ENCODE peak calls at places on chromosome 1, in nine cellular contexts. R is Peyer's patch; M is HepG2; P is mesendoderm; L is left ventricle myocardium inferior; T is IMR-90; W is GM23248; B is H9; O is naive thymus-derived CD4-positive, alpha-beta T cell. G is an unnamed sample.
A peak's percentile ranks its signal among the peaks of the same experiment; 100 is the strongest.

GRCh38 chr1:170734412-170735175 is 70.7 kb downstream of the PRRX1 start:
- DNase-seq in R (no peak), P (peak; percentile 13), O (no peak), M (no peak), W (peak; percentile 64), L (no peak), B (no peak), T (peak; percentile 74), G (no peak)

GRCh38 chr1:102724741-102725140 is 383.6 kb downstream of the COL11A1 start:
- DNase-seq in L (no peak), R (no peak), O (no peak), P (no peak), W (no peak), B (no peak), T (no peak), M (no peak), G (no peak)

GRCh38 chr1:25543425-25544242 is at the start of gene LDLRAP1:
- DNase-seq in B (peak; percentile 86), P (peak; percentile 81), M (peak; percentile 37), L (peak; percentile 78), O (peak; percentile 42), R (peak; percentile 89), W (peak; percentile 87), T (peak; percentile 62), G (peak; percentile 81)

GRCh38 chr1:35557118-35557610 is at the start of gene KIAA0319L:
- DNase-seq in L (peak; percentile 90), T (peak; percentile 37), W (peak; percentile 90), B (peak; percentile 93), P (no peak), R (peak; percentile 94), M (peak; percentile 60), O (no peak), G (peak; percentile 94)

GRCh38 chr1:3530931-3531818 is 76.7 kb downstream of the ARHGEF16 start:
- DNase-seq in L (peak; percentile 82), T (peak; percentile 19), R (peak; percentile 86), O (peak; percentile 82), B (peak; percentile 92), P (peak; percentile 93), W (peak; percentile 82), M (peak; percentile 67), G (peak; percentile 75)

GRCh38 chr1:222618880-222619321 is 1.0 kb downstream of the MIA3 start:
- DNase-seq in L (peak; percentile 18), T (peak; percentile 29), B (peak; percentile 55), M (peak; percentile 9), W (peak; percentile 70), O (peak; percentile 15), R (no peak), P (peak; percentile 63), G (no peak)

GRCh38 chr1:86648255-86648654 is 56.1 kb upstream of the SH3GLB1 start:
- DNase-seq in P (peak; percentile 6), R (no peak), O (no peak), B (no peak), T (peak; percentile 80), W (peak; percentile 82), M (no peak), L (no peak), G (no peak)

GRCh38 chr1:28594661-28595411 is 2.8 kb downstream of the RAB42 start:
- DNase-seq in M (no peak), L (no peak), R (no peak), T (no peak), O (no peak), B (peak; percentile 85), P (peak; percentile 54), W (peak; percentile 74), G (peak; percentile 45)

GRCh38 chr1:152224093-152224492 is at the start of gene HRNR:
- DNase-seq in M (no peak), W (no peak), O (no peak), L (no peak), B (no peak), R (no peak), T (no peak), P (no peak), G (no peak)

GRCh38 chr1:13604191-13604590 is 20.6 kb downstream of the PDPN start:
- DNase-seq in T (no peak), O (no peak), L (no peak), R (no peak), W (no peak), B (no peak), P (no peak), M (no peak), G (no peak)

GRCh38 chr1:179953974-179954493 is 576 bp upstream of the CEP350 start:
- DNase-seq in P (no peak), L (no peak), O (no peak), R (no peak), T (peak; percentile 51), B (no peak), M (peak; percentile 49), W (peak; percentile 82), G (no peak)

GRCh38 chr1:57845041-57845440 is 421.2 kb upstream of the DAB1 start:
- DNase-seq in O (no peak), M (no peak), B (no peak), P (no peak), T (no peak), L (no peak), R (no peak), W (peak; percentile 58), G (no peak)
- H3K4me1 ChIP-seq in O (no peaks in the 10 kb centered on the region), M (no peaks in the 10 kb centered on the region), B (no peaks in the 10 kb centered on the region), P (no peaks in the 10 kb centered on the region), T (no peaks in the 10 kb centered on the region), L (no peaks in the 10 kb centered on the region), R (no peaks in the 10 kb centered on the region), W (peaks cover 7% of the 10 kb centered on the region), G (no peaks in the 10 kb centered on the region)

GRCh38 chr1:1243261-1243660 is 3.3 kb downstream of the C1QTNF12 start:
- DNase-seq in R (no peak), T (no peak), P (no peak), B (no peak), L (no peak), W (no peak), O (no peak), M (no peak), G (no peak)

GRCh38 chr1:1240822-1241587 is 5.5 kb downstream of the C1QTNF12 start:
- DNase-seq in T (no peak), R (no peak), L (no peak), P (no peak), M (peak; percentile 46), B (no peak), O (no peak), W (peak; percentile 38), G (no peak)

GRCh38 chr1:1243807-1244191 is 2.7 kb downstream of the C1QTNF12 start:
- DNase-seq in M (no peak), T (no peak), L (no peak), P (no peak), B (no peak), R (no peak), O (no peak), W (peak; percentile 20), G (no peak)

GRCh38 chr1:1241588-1242229 is 4.8 kb downstream of the C1QTNF12 start:
- DNase-seq in O (no peak), W (no peak), T (no peak), P (no peak), L (no peak), R (no peak), M (no peak), B (no peak), G (no peak)

GRCh38 chr1:1242461-1243080 is 4.0 kb downstream of the C1QTNF12 start:
- DNase-seq in B (no peak), R (no peak), O (no peak), P (no peak), M (no peak), W (no peak), T (no peak), L (no peak), G (no peak)
- H3K27me3 ChIP-seq in B (no peaks in the 10 kb centered on the region), R (peaks cover 35% of the 10 kb centered on the region), O (no peaks in the 10 kb centered on the region), P (no peaks in the 10 kb centered on the region), M (no peaks in the 10 kb centered on the region), W (no peaks in the 10 kb centered on the region), T (no peaks in the 10 kb centered on the region), L (peaks cover 91% of the 10 kb centered on the region), G (peaks cover 36% of the 10 kb centered on the region)

DNA sequence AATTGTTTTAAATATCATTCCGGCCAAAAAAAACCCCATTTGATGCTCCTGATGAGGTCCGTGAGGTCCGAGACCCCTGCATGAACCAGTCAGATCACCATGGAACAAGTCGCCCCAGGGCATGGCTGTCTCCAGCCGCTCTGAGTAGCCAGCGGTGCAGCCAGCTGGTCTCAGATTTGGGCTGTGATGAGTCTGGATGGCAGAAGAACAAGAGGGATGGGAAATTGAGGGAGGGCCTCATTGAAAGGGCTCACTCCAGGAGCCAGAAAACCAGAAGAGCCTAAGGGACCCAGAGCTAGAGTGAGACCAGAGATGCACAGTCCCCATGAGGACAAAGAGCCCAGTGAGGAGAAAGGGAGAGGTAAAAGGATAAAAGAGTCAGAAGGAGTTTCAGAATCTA is 174.0 kb downstream of the TOMM20 start:
- DNase-seq in O (no peak), R (no peak), M (no peak), W (no peak), T (no peak), B (no peak), P (no peak), L (no peak), G (no peak)
- H3K4me1 ChIP-seq in O (peaks cover 17% of the 10 kb centered on the region), R (peaks cover 63% of the 10 kb centered on the region), M (peaks cover 79% of the 10 kb centered on the region), W (peaks cover 25% of the 10 kb centered on the region), T (peaks cover 20% of the 10 kb centered on the region), B (peaks cover 3% of the 10 kb centered on the region), P (peaks cover 6% of the 10 kb centered on the region), L (peaks cover 36% of the 10 kb centered on the region), G (peaks cover 36% of the 10 kb centered on the region)

GRCh38 chr1:203309115-203309429 is 3.8 kb downstream of the BTG2 start:
- DNase-seq in P (no peak), T (no peak), L (no peak), O (peak; percentile 36), M (no peak), R (no peak), W (no peak), B (no peak), G (no peak)

GRCh38 chr1:203308205-203309114 is 3.1 kb downstream of the BTG2 start:
- DNase-seq in O (no peak), M (no peak), L (no peak), P (peak; percentile 30), B (no peak), T (no peak), R (no peak), W (no peak), G (no peak)

GRCh38 chr1:203306089-203306969 is 1.0 kb downstream of the BTG2 start:
- DNase-seq in W (peak; percentile 70), B (no peak), O (peak; percentile 58), R (peak; percentile 70), L (peak; percentile 87), P (peak; percentile 60), M (peak; percentile 62), T (peak; percentile 75), G (peak; percentile 94)

GRCh38 chr1:203306970-203307541 is 1.7 kb downstream of the BTG2 start:
- DNase-seq in O (peak; percentile 50), R (peak; percentile 62), L (no peak), P (peak; percentile 29), M (no peak), W (no peak), T (no peak), B (no peak), G (peak; percentile 72)

DNA sequence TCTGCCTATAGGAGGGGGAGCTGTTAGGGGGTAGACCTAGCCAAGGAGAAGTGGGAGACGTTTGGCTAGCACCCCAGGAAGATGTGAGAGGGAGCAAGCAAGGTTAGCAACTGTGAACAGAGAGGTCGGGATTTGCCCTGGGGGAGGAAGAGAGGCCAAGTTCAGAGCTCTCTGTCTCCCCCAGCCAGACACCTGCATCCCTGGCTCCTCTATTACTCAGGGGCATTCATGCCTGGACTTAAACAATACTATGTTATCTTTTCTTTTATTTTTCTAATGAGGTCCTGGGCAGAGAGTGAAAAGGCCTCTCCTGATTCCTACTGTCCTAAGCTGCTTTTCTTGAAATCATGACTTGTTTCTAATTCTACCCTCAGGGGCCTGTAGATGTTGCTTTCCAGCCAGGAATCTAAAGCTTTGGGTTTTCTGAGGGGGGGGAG is 2.4 kb downstream of the BTG2 start:
- DNase-seq in M (no peak), P (peak; percentile 49), T (no peak), W (no peak), O (no peak), R (no peak), B (peak; percentile 77), L (no peak), G (no peak)
- H3K27me3 ChIP-seq in M (peaks cover 18% of the 10 kb centered on the region), P (no peaks in the 10 kb centered on the region), T (peaks cover 6% of the 10 kb centered on the region), W (no peaks in the 10 kb centered on the region), O (no peaks in the 10 kb centered on the region), R (no peaks in the 10 kb centered on the region), B (peaks cover 83% of the 10 kb centered on the region), L (no peaks in the 10 kb centered on the region), G (no peaks in the 10 kb centered on the region)